ENCODE peak calls at places on chromosomes 2 and 18, in eight cellular contexts. U is activated CD4-positive, alpha-beta T cell treated with anti-CD3 and anti-CD28 coated beads, Interleukin-2, amount 50 U/mL, for 48 hours; F is heart left ventricle; Y is HTR-8/SVneo; S is astrocyte; G is NCI-H1092 treated with DMSO at 0.1 percent for 48 hours; E is WTC11; N is HFFc6. Z is an unnamed sample.
A peak's percentile ranks its signal among the peaks of the same experiment; 100 is the strongest.

GRCh38 chr2:170713280-170714155 is 1.6 kb upstream of the SP5 start:
- DNase-seq in U (peak; percentile 10), F (no peak), Y (no peak), S (no peak), G (no peak), E (peak; percentile 34), N (no peak), Z (no peak)

GRCh38 chr18:12252061-12252460 is 2.1 kb upstream of the CIDEA start:
- DNase-seq in U (no peak), F (no peak), Y (no peak), S (no peak), G (no peak), E (no peak), N (no peak), Z (no peak)

GRCh38 chr2:164792316-164793127 is 49.1 kb downstream of the COBLL1 start:
- DNase-seq in U (no peak), F (no peak), Y (no peak), S (peak; percentile 33), G (no peak), E (no peak), N (peak; percentile 41), Z (no peak)

GRCh38 chr2:204791230-204791629 is 246.0 kb downstream of the PARD3B start:
- DNase-seq in U (no peak), F (no peak), Y (no peak), S (peak; percentile 36), G (no peak), E (no peak), N (no peak), Z (no peak)

GRCh38 chr2:102606353-102606752 is 13.0 kb upstream of the SLC9A2 start:
- DNase-seq in U (no peak), F (no peak), Y (no peak), S (no peak), G (no peak), E (no peak), N (peak; percentile 1), Z (no peak)

GRCh38 chr18:56836173-56836572 is 185.0 kb downstream of the WDR7 start:
- DNase-seq in U (no peak), F (no peak), Y (no peak), S (no peak), G (no peak), E (peak; percentile 18), N (no peak), Z (no peak)

GRCh38 chr2:71496156-71496770 is 42.9 kb downstream of the DYSF start:
- DNase-seq in U (no peak), F (no peak), Y (no peak), S (no peak), G (no peak), E (no peak), N (no peak), Z (no peak)

GRCh38 chr2:108280466-108280865 is 8.2 kb upstream of the SULT1C2 start:
- DNase-seq in U (no peak), F (no peak), Y (no peak), S (no peak), G (no peak), E (no peak), N (no peak), Z (no peak)

GRCh38 chr18:10120622-10121021 is 206.8 kb downstream of the VAPA start:
- DNase-seq in U (no peak), F (no peak), Y (no peak), S (no peak), G (no peak), E (no peak), N (no peak), Z (no peak)

GRCh38 chr2:9310827-9311226 is 104.2 kb downstream of the ASAP2 start:
- DNase-seq in U (no peak), F (no peak), Y (peak; percentile 39), S (peak; percentile 54), G (no peak), E (no peak), N (no peak), Z (no peak)

GRCh38 chr2:156385242-156385641 is 50.9 kb upstream of the GPD2 start:
- DNase-seq in U (no peak), F (no peak), Y (no peak), S (no peak), G (no peak), E (no peak), N (no peak), Z (no peak)

GRCh38 chr18:3892141-3892540 is 442.2 kb downstream of the TGIF1 start:
- DNase-seq in U (no peak), F (no peak), Y (no peak), S (no peak), G (no peak), E (no peak), N (no peak), Z (no peak)

GRCh38 chr2:128276878-128277675 is 41.6 kb downstream of the HS6ST1 start:
- DNase-seq in U (no peak), F (no peak), Y (no peak), S (peak; percentile 70), G (no peak), E (peak; percentile 6), N (no peak), Z (no peak)